ENCODE peak calls at places on chromosomes 3 and 15, in eight cellular contexts. Y is GM23338, K is endodermal cell, U is cardiac muscle cell, J is AG10803, T is GM12865, E is fibroblast of pulmonary artery, N is transverse colon. G is an unnamed sample.
A peak's percentile ranks its signal among the peaks of the same experiment; 100 is the strongest.

GRCh38 chr3:112038863-112039262 is 4.3 kb downstream of the TMPRSS7 start:
- DNase-seq in Y (no peak), K (no peak), U (no peak), J (peak; percentile 26), T (peak; percentile 17), E (peak; percentile 22), N (no peak), G (peak; percentile 21)

GRCh38 chr3:17894434-17895060 is 152.1 kb upstream of the TBC1D5 start:
- DNase-seq in Y (peak; percentile 76), K (peak; percentile 90), U (peak; percentile 64), J (peak; percentile 59), T (peak; percentile 55), E (peak; percentile 75), N (peak; percentile 57), G (peak; percentile 21)

GRCh38 chr3:49133226-49133951 is 539 bp upstream of the LAMB2 start:
- DNase-seq in Y (peak; percentile 94), K (peak; percentile 92), U (peak; percentile 91), J (peak; percentile 91), T (no peak), E (peak; percentile 91), N (peak; percentile 88), G (peak; percentile 63)

GRCh38 chr3:61571516-61572336 is 10.4 kb downstream of the PTPRG start:
- DNase-seq in Y (peak; percentile 50), K (peak; percentile 50), U (no peak), J (peak; percentile 94), T (no peak), E (peak; percentile 90), N (no peak), G (no peak)

GRCh38 chr3:127988770-127989518 is 63.3 kb upstream of the SEC61A1 start:
- DNase-seq in Y (no peak), K (no peak), U (no peak), J (peak; percentile 15), T (no peak), E (no peak), N (no peak), G (no peak)

GRCh38 chr15:44468713-44469385 is 41.4 kb downstream of the CTDSPL2 start:
- DNase-seq in Y (no peak), K (no peak), U (no peak), J (peak; percentile 60), T (no peak), E (peak; percentile 59), N (no peak), G (no peak)

GRCh38 chr15:68396068-68396467 is 35.9 kb downstream of the ITGA11 start:
- DNase-seq in Y (no peak), K (no peak), U (no peak), J (no peak), T (no peak), E (no peak), N (no peak), G (no peak)

GRCh38 chr3:190117995-190118394 is 2.7 kb downstream of the P3H2 start:
- DNase-seq in Y (peak; percentile 34), K (no peak), U (no peak), J (peak; percentile 29), T (no peak), E (no peak), N (no peak), G (no peak)

GRCh38 chr3:118501152-118501551 is 533.5 kb downstream of the IGSF11 start:
- DNase-seq in Y (peak; percentile 69), K (peak; percentile 78), U (peak; percentile 28), J (no peak), T (peak; percentile 9), E (peak; percentile 17), N (peak; percentile 60), G (peak; percentile 1)

GRCh38 chr15:90970274-90970673 is 15.6 kb downstream of the RCCD1 start:
- DNase-seq in Y (no peak), K (no peak), U (no peak), J (no peak), T (no peak), E (no peak), N (no peak), G (no peak)
- H3K4me3 ChIP-seq in Y (no peak overlapping the region), K (no peak overlapping the region), U (no peak overlapping the region), J (no peak overlapping the region), T (no peak overlapping the region), E (no peak overlapping the region), N (no peak overlapping the region), G (no peak overlapping the region)

GRCh38 chr15:83109532-83109931 is 2.1 kb downstream of the TM6SF1 start:
- DNase-seq in Y (no peak), K (no peak), U (no peak), J (no peak), T (no peak), E (no peak), N (no peak), G (no peak)
- TF ChIP-seq CTCF in Y (no peak), K (no peak), U (no peak), J (no peak), T (no peak), E (no peak), N (no peak), G (no peak)

GRCh38 chr3:10390641-10391373 is 69.9 kb upstream of the SEC13 start:
- DNase-seq in Y (no peak), K (no peak), U (no peak), J (no peak), T (no peak), E (no peak), N (no peak), G (no peak)
- H3K4me3 ChIP-seq in Y (no peak overlapping the region), K (no peak overlapping the region), U (no peak overlapping the region), J (no peak overlapping the region), T (no peak overlapping the region), E (no peak overlapping the region), N (no peak overlapping the region), G (no peak overlapping the region)

GRCh38 chr3:195753609-195754008 is 32.8 kb downstream of the MUC20 start:
- DNase-seq in Y (no peak), K (no peak), U (no peak), J (no peak), T (no peak), E (no peak), N (no peak), G (no peak)
- TF ChIP-seq CTCF in Y (no peak), K (no peak), U (no peak), J (no peak), T (no peak), E (no peak), N (no peak), G (no peak)